ENCODE peak calls at places on chromosome 3, in six cellular contexts. L is HTR-8/SVneo; F is neural progenitor cell; B is stimulated activated naive CD8-positive, alpha-beta T cell treated with anti-CD3 and anti-CD28 coated beads, Interleukin-15, Interleukin-2, amounts not matched to agents 100 U/mL and 50 U/mL, for 24 hours; D is stimulated activated CD4-positive, alpha-beta T cell treated with anti-CD3 and anti-CD28 coated beads, TNF-alpha, amount 100 ng/mL, for 4 hours; C is activated naive CD4-positive, alpha-beta T cell. G is an unnamed sample.

GRCh38 chr3:71288269-71288930 is 295.1 kb downstream of the FOXP1 start:
- DNase-seq in L (no peak), F (no peak), B (no peak), D (no peak), C (no peak), G (no peak)

GRCh38 chr3:120472121-120472844 is 21.5 kb upstream of the FSTL1 start:
- DNase-seq in L (no peak), F (no peak), B (no peak), D (no peak), C (no peak), G (no peak)

GRCh38 chr3:78275420-78275852 is 1235.5 kb downstream of the ROBO2 start:
- DNase-seq in L (no peak), F (no peak), B (no peak), D (no peak), C (no peak), G (no peak)

GRCh38 chr3:81778678-81779182 is 17.3 kb upstream of the GBE1 start:
- DNase-seq in L (no peak), F (no peak), B (no peak), D (no peak), C (no peak), G (no peak)

GRCh38 chr3:150330872-150331271 is 77.2 kb upstream of the TSC22D2 start:
- DNase-seq in L (no peak), F (no peak), B (no peak), D (no peak), C (no peak), G (no peak)

GRCh38 chr3:78785004-78785403 is 982.8 kb downstream of the ROBO1 start:
- DNase-seq in L (no peak), F (no peak), B (no peak), D (no peak), C (no peak), G (no peak)

GRCh38 chr3:129211772-129212171 is 28.1 kb upstream of the CNBP start:
- DNase-seq in L (peak), F (no peak), B (no peak), D (no peak), C (no peak), G (no peak)

GRCh38 chr3:134650431-134651346 is at the start of gene KY:
- DNase-seq in L (peak), F (peak), B (no peak), D (no peak), C (no peak), G (peak)

GRCh38 chr3:98902341-98902740 is 846 bp upstream of the DCBLD2 start:
- DNase-seq in L (no peak), F (no peak), B (no peak), D (no peak), C (no peak), G (no peak)

GRCh38 chr3:46850468-46850780 is 12.8 kb downstream of the MYL3 start:
- DNase-seq in L (no peak), F (no peak), B (no peak), D (no peak), C (no peak), G (no peak)

GRCh38 chr3:64575211-64575844 is 112.5 kb downstream of the ADAMTS9 start:
- DNase-seq in L (peak), F (peak), B (no peak), D (no peak), C (no peak), G (no peak)

GRCh38 chr3:120743556-120744195 is 1.1 kb downstream of the GTF2E1 start:
- DNase-seq in L (no peak), F (no peak), B (no peak), D (no peak), C (no peak), G (no peak)

GRCh38 chr3:53067571-53067970 is 21.7 kb upstream of the SFMBT1 start:
- DNase-seq in L (no peak), F (no peak), B (no peak), D (no peak), C (no peak), G (no peak)

GRCh38 chr3:109265300-109265699 is 51.0 kb downstream of the DPPA2 start:
- DNase-seq in L (no peak), F (no peak), B (no peak), D (no peak), C (no peak), G (no peak)

GRCh38 chr3:138042043-138042442 is 32.1 kb downstream of the CLDN18 start:
- DNase-seq in L (no peak), F (no peak), B (no peak), D (no peak), C (no peak), G (no peak)